ENCODE peak calls at places on chromosomes 13 and 19, in eight cellular contexts. F, K, H, I, G, L, N and P are unnamed samples.
A peak's percentile ranks its signal among the peaks of the same experiment; 100 is the strongest.

GRCh38 chr13:78401833-78402232 is 201.5 kb downstream of the POU4F1 start:
- DNase-seq in F (no peak), K (no peak), H (no peak), I (no peak), G (no peak), L (no peak), N (no peak), P (no peak)

GRCh38 chr19:49912965-49913685 is 15.9 kb upstream of the ATF5 start:
- DNase-seq in F (no peak), K (no peak), H (peak; percentile 55), I (no peak), G (no peak), L (no peak), N (no peak), P (no peak)

GRCh38 chr13:60000081-60000480 is 163.6 kb downstream of the DIAPH3 start:
- DNase-seq in F (peak; percentile 13), K (no peak), H (no peak), I (no peak), G (no peak), L (no peak), N (no peak), P (no peak)

GRCh38 chr19:2337329-2337707 is 8.8 kb downstream of the SPPL2B start:
- DNase-seq in F (peak; percentile 70), K (no peak), H (peak; percentile 63), I (peak; percentile 51), G (no peak), L (no peak), N (no peak), P (no peak)

GRCh38 chr19:55581145-55581827 is 638 bp upstream of the ZNF579 start:
- DNase-seq in F (no peak), K (no peak), H (no peak), I (no peak), G (no peak), L (no peak), N (no peak), P (no peak)

GRCh38 chr19:30082611-30083010 is 140.6 kb downstream of the URI1 start:
- DNase-seq in F (no peak), K (no peak), H (no peak), I (no peak), G (no peak), L (no peak), N (no peak), P (no peak)

GRCh38 chr19:34269968-34270621 is 15.7 kb downstream of the GARRE1 start:
- DNase-seq in F (peak; percentile 81), K (no peak), H (peak; percentile 38), I (peak; percentile 35), G (peak; percentile 38), L (no peak), N (peak; percentile 58), P (peak; percentile 97)

GRCh38 chr13:43441916-43442315 is 344.9 kb downstream of the ENOX1 start:
- DNase-seq in F (no peak), K (no peak), H (no peak), I (no peak), G (no peak), L (no peak), N (no peak), P (no peak)

GRCh38 chr13:97719759-97720158 is 233.7 kb upstream of the IPO5 start:
- DNase-seq in F (no peak), K (no peak), H (no peak), I (no peak), G (no peak), L (no peak), N (no peak), P (no peak)

GRCh38 chr13:95509521-95510315 is 42.8 kb upstream of the CLDN10 start:
- DNase-seq in F (no peak), K (no peak), H (no peak), I (no peak), G (no peak), L (no peak), N (no peak), P (no peak)